ENCODE peak calls at places on chromosomes 2 and 18, in nine cellular contexts. M is esophagus squamous epithelium, F is sigmoid colon, J is uterus, O is H54, K is adrenal gland, L is body of pancreas, Z is breast epithelium, V is prostate gland. I is an unnamed sample.
A peak's percentile ranks its signal among the peaks of the same experiment; 100 is the strongest.

GRCh38 chr18:59024829-59025228 is 114.9 kb upstream of the SEC11C start:
- DNase-seq in M (no peak), F (no peak), J (no peak), O (no peak), K (no peak), L (no peak), Z (no peak), V (peak; percentile 34), I (no peak)

GRCh38 chr2:85712261-85712660 is 18.1 kb downstream of the GNLY start:
- DNase-seq in M (no peak), F (no peak), J (no peak), O (no peak), K (peak; percentile 55), L (no peak), Z (no peak), V (no peak), I (peak; percentile 77)

GRCh38 chr2:234032301-234032856 is 18.1 kb upstream of the SPP2 start:
- DNase-seq in M (no peak), F (no peak), J (no peak), O (no peak), K (no peak), L (no peak), Z (no peak), V (no peak), I (no peak)

GRCh38 chr18:73684651-73685050 is 463.0 kb downstream of the FBXO15 start:
- DNase-seq in M (no peak), F (no peak), J (no peak), O (no peak), K (no peak), L (no peak), Z (no peak), V (no peak), I (no peak)

GRCh38 chr2:137237055-137237454 is 471.7 kb downstream of the THSD7B start:
- DNase-seq in M (no peak), F (no peak), J (no peak), O (no peak), K (no peak), L (no peak), Z (no peak), V (no peak), I (no peak)

GRCh38 chr2:38765551-38765950 is 12.5 kb upstream of the GEMIN6 start:
- DNase-seq in M (no peak), F (no peak), J (no peak), O (no peak), K (no peak), L (no peak), Z (no peak), V (peak; percentile 59), I (no peak)

GRCh38 chr2:213167559-213167958 is 16.1 kb upstream of the IKZF2 start:
- DNase-seq in M (no peak), F (no peak), J (no peak), O (no peak), K (no peak), L (no peak), Z (no peak), V (no peak), I (no peak)

GRCh38 chr2:210177769-210178168 is 6.6 kb upstream of the KANSL1L start:
- DNase-seq in M (no peak), F (no peak), J (no peak), O (no peak), K (no peak), L (no peak), Z (no peak), V (no peak), I (no peak)

GRCh38 chr2:215293879-215294278 is 18.0 kb upstream of the ATIC start:
- DNase-seq in M (no peak), F (no peak), J (no peak), O (no peak), K (no peak), L (no peak), Z (no peak), V (no peak), I (no peak)

GRCh38 chr2:216670266-216671080 is 24.9 kb downstream of the IGFBP5 start:
- DNase-seq in M (no peak), F (no peak), J (no peak), O (no peak), K (no peak), L (no peak), Z (no peak), V (no peak), I (no peak)

GRCh38 chr18:21450913-21451312 is 149.6 kb downstream of the ESCO1 start:
- DNase-seq in M (no peak), F (no peak), J (no peak), O (no peak), K (no peak), L (no peak), Z (no peak), V (no peak), I (no peak)

DNA sequence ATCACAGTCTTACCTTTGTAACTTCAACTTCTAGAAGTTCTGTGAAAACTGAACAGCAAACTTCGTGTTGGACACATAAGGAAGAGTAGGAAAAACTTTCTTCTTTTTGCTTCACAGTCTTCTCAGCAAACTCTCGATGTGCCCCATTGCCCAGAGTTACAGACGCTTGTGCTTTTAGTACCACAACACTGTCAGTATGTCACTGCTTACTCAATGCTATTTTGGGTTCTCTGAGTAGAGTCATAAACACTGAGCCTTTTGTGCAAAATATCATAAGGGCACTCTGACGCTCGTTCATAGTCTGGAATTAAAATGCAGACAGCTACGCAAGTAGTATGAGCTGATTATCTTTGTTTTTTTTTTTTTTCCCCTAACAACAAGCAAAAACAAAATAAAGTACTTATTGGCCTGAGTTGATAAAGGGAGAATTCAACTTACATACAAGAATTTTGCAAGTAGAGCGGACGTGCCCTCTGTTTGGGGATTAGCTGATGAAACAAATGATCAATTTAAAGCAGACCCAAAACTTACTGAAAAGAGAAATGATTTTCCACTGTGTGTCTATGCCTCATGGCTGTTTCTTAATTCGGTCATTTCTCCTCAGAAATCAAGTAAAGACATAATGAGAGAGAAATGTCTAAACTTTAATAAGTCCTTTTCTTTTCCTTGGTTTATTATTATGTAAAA is at the start of gene CDH19:
- DNase-seq in M (no peak), F (no peak), J (no peak), O (no peak), K (no peak), L (no peak), Z (no peak), V (no peak), I (no peak)
- TF ChIP-seq POLR2A in M (no peak), F (peak; percentile 25), J (no peak), O (no peak), K (no peak), L (no peak), Z (no peak), V (no peak), I (no peak)

GRCh38 chr2:226799211-226799975 is at the start of gene IRS1:
- DNase-seq in M (no peak), F (peak; percentile 91), J (peak; percentile 83), O (peak; percentile 77), K (peak; percentile 84), L (peak; percentile 72), Z (peak; percentile 66), V (peak; percentile 70), I (peak; percentile 82)

GRCh38 chr2:226799976-226800940 is 638 bp upstream of the IRS1 start:
- DNase-seq in M (no peak), F (peak; percentile 71), J (peak; percentile 73), O (no peak), K (peak; percentile 65), L (peak; percentile 26), Z (no peak), V (peak; percentile 20), I (peak; percentile 64)

GRCh38 chr2:226803410-226803809 is 3.8 kb upstream of the IRS1 start:
- DNase-seq in M (no peak), F (no peak), J (no peak), O (no peak), K (no peak), L (no peak), Z (no peak), V (no peak), I (no peak)

GRCh38 chr2:226802573-226802972 is 3.0 kb upstream of the IRS1 start:
- DNase-seq in M (no peak), F (no peak), J (peak; percentile 28), O (no peak), K (no peak), L (no peak), Z (no peak), V (peak; percentile 44), I (peak; percentile 91)

GRCh38 chr2:226800941-226801784 is 1.5 kb upstream of the IRS1 start:
- DNase-seq in M (no peak), F (peak; percentile 93), J (peak; percentile 89), O (peak; percentile 90), K (peak; percentile 95), L (peak; percentile 91), Z (peak; percentile 77), V (peak; percentile 82), I (peak; percentile 85)
- TF ChIP-seq POLR2A in M (no peak), F (peak; percentile 49), J (peak; percentile 86), O (peak; percentile 47), K (peak; percentile 18), L (peak; percentile 73), Z (no peak), V (peak; percentile 71), I (no peak)

DNA sequence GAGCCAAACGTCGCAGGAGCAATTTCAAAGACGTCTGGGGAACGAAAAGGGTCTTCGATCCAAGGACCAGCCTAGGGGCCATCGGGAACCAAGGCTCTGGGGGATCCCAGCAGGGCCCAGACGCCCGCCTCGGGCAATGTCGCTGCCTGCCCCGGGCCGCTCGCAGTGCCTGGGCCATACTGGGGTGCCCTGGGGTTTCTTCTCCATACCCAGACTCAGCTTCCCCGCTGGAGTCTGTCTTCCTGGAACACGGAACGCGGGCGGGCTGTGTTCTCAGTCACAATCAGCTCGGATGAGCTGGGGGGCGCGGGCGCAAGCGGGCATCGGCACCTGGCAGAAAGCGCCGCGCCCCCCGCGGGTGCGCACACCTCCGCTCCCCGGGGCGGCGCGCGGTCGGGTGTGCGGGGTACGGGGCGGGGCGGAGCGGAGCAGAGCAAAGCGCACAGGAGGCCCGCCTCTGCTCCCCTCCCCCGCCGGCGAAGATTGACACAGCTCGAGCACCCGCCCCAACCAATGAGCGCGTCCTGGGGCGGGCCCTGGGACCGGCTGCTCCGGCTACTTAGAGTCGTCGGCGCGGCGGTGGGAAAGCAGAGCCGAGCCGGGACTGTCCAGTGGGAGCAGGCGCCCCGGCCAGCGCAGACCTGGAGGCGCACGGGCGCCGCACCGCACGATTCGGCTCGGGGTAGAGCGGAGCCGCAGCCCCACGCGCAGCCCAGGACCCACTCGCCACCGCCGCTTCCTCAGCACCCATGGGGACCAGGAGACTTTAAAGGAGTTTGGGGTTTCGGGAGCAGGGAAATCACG is at the start of gene LRATD1:
- DNase-seq in M (peak; percentile 2), F (peak; percentile 93), J (peak; percentile 82), O (no peak), K (peak; percentile 89), L (peak; percentile 93), Z (peak; percentile 89), V (peak; percentile 97), I (peak; percentile 19)
- TF ChIP-seq POLR2A in M (peak; percentile 44), F (peak; percentile 85), J (peak; percentile 90), O (no peak), K (peak; percentile 75), L (peak; percentile 96), Z (peak; percentile 40), V (peak; percentile 99), I (no peak)

GRCh38 chr2:127810637-127811396 is at the start of gene WDR33:
- DNase-seq in M (peak; percentile 42), F (peak; percentile 95), J (peak; percentile 86), O (peak; percentile 90), K (peak; percentile 95), L (peak; percentile 93), Z (peak; percentile 91), V (peak; percentile 90), I (peak; percentile 93)
- TF ChIP-seq POLR2A in M (no peak), F (peak; percentile 55), J (peak; percentile 72), O (peak; percentile 86), K (peak; percentile 61), L (peak; percentile 94), Z (peak; percentile 81), V (peak; percentile 90), I (peak; percentile 97)

I was measured in erythroblast.